ENCODE peak calls at places on chromosomes 1 and 21, in ten cellular contexts. W, S, F, K, N, E, P, M, O and C are unnamed samples.

GRCh38 chr1:90706437-90707362 is 10.4 kb downstream of the BARHL2 start:
- DNase-seq in W (no peak), S (no peak), F (peak), K (no peak), N (no peak), E (peak), P (no peak), M (peak), O (no peak), C (no peak)

GRCh38 chr1:171486048-171486519 is 754 bp downstream of the PRRC2C start:
- DNase-seq in W (peak), S (peak), F (no peak), K (peak), N (peak), E (peak), P (peak), M (no peak), O (no peak), C (no peak)

GRCh38 chr1:78676347-78676982 is 26.8 kb downstream of the IFI44 start:
- DNase-seq in W (peak), S (peak), F (peak), K (peak), N (peak), E (no peak), P (peak), M (peak), O (peak), C (no peak)

GRCh38 chr1:89310505-89310904 is 37.8 kb upstream of the GBP5 start:
- DNase-seq in W (peak), S (peak), F (no peak), K (peak), N (no peak), E (no peak), P (no peak), M (no peak), O (no peak), C (no peak)

GRCh38 chr21:41611966-41612606 is 104.1 kb upstream of the TMPRSS2 start:
- DNase-seq in W (peak), S (no peak), F (no peak), K (peak), N (no peak), E (peak), P (no peak), M (peak), O (no peak), C (no peak)

GRCh38 chr1:19206947-19207346 is 3.1 kb downstream of the UBR4 start:
- DNase-seq in W (no peak), S (no peak), F (no peak), K (no peak), N (no peak), E (no peak), P (no peak), M (peak), O (no peak), C (no peak)

GRCh38 chr21:31554511-31555022 is 104.9 kb upstream of the SOD1 start:
- DNase-seq in W (peak), S (no peak), F (no peak), K (no peak), N (no peak), E (no peak), P (no peak), M (peak), O (peak), C (no peak)

GRCh38 chr21:43900690-43901089 is 35.7 kb downstream of the AGPAT3 start:
- DNase-seq in W (no peak), S (no peak), F (no peak), K (no peak), N (no peak), E (no peak), P (no peak), M (no peak), O (no peak), C (no peak)

GRCh38 chr1:36387141-36387949 is 1.6 kb upstream of the STK40 start:
- DNase-seq in W (peak), S (peak), F (no peak), K (peak), N (no peak), E (no peak), P (peak), M (no peak), O (no peak), C (no peak)

GRCh38 chr1:85550784-85551516 is 29.6 kb upstream of the CCN1 start:
- DNase-seq in W (no peak), S (no peak), F (peak), K (peak), N (no peak), E (no peak), P (no peak), M (no peak), O (no peak), C (no peak)